ENCODE peak calls at places on chromosome 3, in ten cellular contexts. Z, W, F, C, A, I, U, H, E and S are unnamed samples. For H3K4me1, the result is how much of the 10 kb centered on the place peaks cover.

GRCh38 chr3:172094621-172095557 is 55.5 kb downstream of the FNDC3B start:
- DNase-seq in Z (peak), W (no peak), F (no peak), C (no peak), A (peak), I (no peak), U (no peak), H (no peak), E (no peak), S (peak)

GRCh38 chr3:27325419-27325818 is 43.8 kb downstream of the NEK10 start:
- DNase-seq in Z (no peak), W (no peak), F (no peak), C (no peak), A (no peak), I (no peak), U (no peak), H (no peak), E (no peak), S (no peak)

GRCh38 chr3:49461443-49462171 is 8.5 kb upstream of the DAG1 start:
- DNase-seq in Z (no peak), W (no peak), F (no peak), C (no peak), A (no peak), I (no peak), U (peak), H (peak), E (peak), S (no peak)

GRCh38 chr3:80113331-80113730 is 345.5 kb upstream of the ROBO1 start:
- DNase-seq in Z (no peak), W (no peak), F (no peak), C (no peak), A (no peak), I (no peak), U (peak), H (no peak), E (no peak), S (no peak)

GRCh38 chr3:27641888-27642601 is 80.1 kb downstream of the EOMES start:
- DNase-seq in Z (no peak), W (no peak), F (no peak), C (no peak), A (no peak), I (no peak), U (no peak), H (no peak), E (no peak), S (no peak)

GRCh38 chr3:140602781-140603180 is 75.1 kb upstream of the TRIM42 start:
- DNase-seq in Z (no peak), W (peak), F (no peak), C (no peak), A (no peak), I (no peak), U (peak), H (no peak), E (no peak), S (no peak)

GRCh38 chr3:186283651-186284445 is 78.2 kb downstream of the DGKG start:
- DNase-seq in Z (no peak), W (no peak), F (no peak), C (no peak), A (no peak), I (no peak), U (peak), H (no peak), E (no peak), S (no peak)

GRCh38 chr3:99891610-99892285 is 74.1 kb downstream of the CMSS1 start:
- DNase-seq in Z (no peak), W (no peak), F (no peak), C (no peak), A (no peak), I (no peak), U (no peak), H (no peak), E (no peak), S (no peak)

GRCh38 chr3:64120876-64121275 is 97.6 kb upstream of the PSMD6 start:
- DNase-seq in Z (no peak), W (no peak), F (no peak), C (no peak), A (no peak), I (no peak), U (no peak), H (no peak), E (no peak), S (no peak)

GRCh38 chr3:17740703-17741102 is 1.7 kb downstream of the TBC1D5 start:
- DNase-seq in Z (no peak), W (no peak), F (no peak), C (no peak), A (peak), I (no peak), U (peak), H (no peak), E (no peak), S (no peak)

GRCh38 chr3:112778298-112779008 is 68.2 kb downstream of the CD200R1L start:
- DNase-seq in Z (no peak), W (no peak), F (no peak), C (no peak), A (no peak), I (no peak), U (peak), H (no peak), E (no peak), S (no peak)

GRCh38 chr3:120894285-120894684 is 13.7 kb upstream of the STXBP5L start:
- DNase-seq in Z (no peak), W (peak), F (no peak), C (no peak), A (peak), I (no peak), U (peak), H (peak), E (no peak), S (no peak)

GRCh38 chr3:174198199-174198598 is 660.9 kb upstream of the NAALADL2 start:
- DNase-seq in Z (no peak), W (no peak), F (no peak), C (no peak), A (peak), I (no peak), U (peak), H (no peak), E (no peak), S (no peak)

GRCh38 chr3:52633786-52634185 is 51.9 kb downstream of the PBRM1 start:
- DNase-seq in Z (no peak), W (no peak), F (no peak), C (no peak), A (no peak), I (no peak), U (no peak), H (no peak), E (no peak), S (no peak)

GRCh38 chr3:38730281-38730680 is 80.8 kb upstream of the SCN5A start:
- DNase-seq in Z (no peak), W (no peak), F (no peak), C (no peak), A (peak), I (no peak), U (peak), H (no peak), E (no peak), S (no peak)

GRCh38 chr3:78161736-78162135 is 1121.8 kb downstream of the ROBO2 start:
- DNase-seq in Z (no peak), W (no peak), F (no peak), C (no peak), A (no peak), I (no peak), U (no peak), H (no peak), E (no peak), S (no peak)

GRCh38 chr3:145272684-145273083 is 888.3 kb downstream of the PLOD2 start:
- DNase-seq in Z (no peak), W (no peak), F (no peak), C (no peak), A (no peak), I (no peak), U (no peak), H (no peak), E (no peak), S (no peak)

GRCh38 chr3:112002458-112002971 is 3.8 kb downstream of the TAGLN3 start:
- DNase-seq in Z (no peak), W (no peak), F (no peak), C (no peak), A (peak), I (no peak), U (peak), H (no peak), E (no peak), S (no peak)

GRCh38 chr3:52053307-52054304 is 2.8 kb downstream of the DUSP7 start:
- DNase-seq in Z (no peak), W (no peak), F (peak), C (no peak), A (peak), I (no peak), U (peak), H (peak), E (peak), S (peak)

GRCh38 chr3:151890721-151891141 is 17.3 kb downstream of the SUCNR1 start:
- DNase-seq in Z (no peak), W (no peak), F (no peak), C (no peak), A (no peak), I (no peak), U (peak), H (no peak), E (no peak), S (peak)

GRCh38 chr3:16132190-16132589 is 42.3 kb upstream of the GALNT15 start:
- DNase-seq in Z (no peak), W (no peak), F (no peak), C (no peak), A (no peak), I (no peak), U (no peak), H (peak), E (no peak), S (no peak)

GRCh38 chr3:119497824-119498187 is 541 bp upstream of the TIMMDC1 start:
- DNase-seq in Z (peak), W (peak), F (no peak), C (no peak), A (peak), I (no peak), U (peak), H (peak), E (peak), S (peak)

GRCh38 chr3:41345788-41346187 is 146.5 kb downstream of the CTNNB1 start:
- DNase-seq in Z (no peak), W (no peak), F (no peak), C (no peak), A (no peak), I (no peak), U (no peak), H (no peak), E (no peak), S (no peak)

GRCh38 chr3:57597240-57597972 is at the start of gene ARF4:
- DNase-seq in Z (peak), W (peak), F (peak), C (peak), A (peak), I (peak), U (peak), H (peak), E (peak), S (peak)

GRCh38 chr3:57592306-57592705 is 4.8 kb downstream of the ARF4 start:
- DNase-seq in Z (no peak), W (no peak), F (no peak), C (no peak), A (no peak), I (no peak), U (no peak), H (no peak), E (no peak), S (no peak)

GRCh38 chr3:57596495-57597239 is 477 bp downstream of the ARF4 start:
- DNase-seq in Z (peak), W (peak), F (peak), C (peak), A (peak), I (peak), U (peak), H (peak), E (peak), S (peak)

GRCh38 chr3:57594576-57594975 is 2.6 kb downstream of the ARF4 start:
- DNase-seq in Z (no peak), W (no peak), F (no peak), C (no peak), A (no peak), I (no peak), U (no peak), H (no peak), E (no peak), S (no peak)

DNA sequence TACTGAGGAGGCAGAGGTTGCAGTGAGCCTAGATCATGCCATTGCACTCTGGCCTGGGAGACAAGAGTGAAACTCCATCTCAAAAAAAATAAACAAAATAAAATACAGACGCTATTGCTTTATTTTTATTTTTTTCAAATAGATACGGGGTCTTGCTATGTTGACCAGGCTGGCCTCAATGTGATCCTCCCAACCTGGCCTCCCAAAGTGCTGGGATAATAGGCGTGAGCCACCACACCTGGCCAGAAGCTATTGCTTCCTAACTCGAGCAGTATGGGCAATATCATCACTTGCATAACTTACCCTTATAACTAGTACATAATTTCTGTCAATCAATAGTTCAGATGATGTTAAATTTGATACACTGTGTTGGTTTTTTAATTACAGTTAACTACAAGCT is 3.0 kb downstream of the ARF4 start:
- DNase-seq in Z (no peak), W (no peak), F (no peak), C (no peak), A (no peak), I (no peak), U (no peak), H (no peak), E (no peak), S (no peak)
- H3K4me1 ChIP-seq in Z (under half), W (under half), F (under half), C (half or more), A (under half), I (under half), U (under half), H (under half), E (under half), S (under half)

DNA sequence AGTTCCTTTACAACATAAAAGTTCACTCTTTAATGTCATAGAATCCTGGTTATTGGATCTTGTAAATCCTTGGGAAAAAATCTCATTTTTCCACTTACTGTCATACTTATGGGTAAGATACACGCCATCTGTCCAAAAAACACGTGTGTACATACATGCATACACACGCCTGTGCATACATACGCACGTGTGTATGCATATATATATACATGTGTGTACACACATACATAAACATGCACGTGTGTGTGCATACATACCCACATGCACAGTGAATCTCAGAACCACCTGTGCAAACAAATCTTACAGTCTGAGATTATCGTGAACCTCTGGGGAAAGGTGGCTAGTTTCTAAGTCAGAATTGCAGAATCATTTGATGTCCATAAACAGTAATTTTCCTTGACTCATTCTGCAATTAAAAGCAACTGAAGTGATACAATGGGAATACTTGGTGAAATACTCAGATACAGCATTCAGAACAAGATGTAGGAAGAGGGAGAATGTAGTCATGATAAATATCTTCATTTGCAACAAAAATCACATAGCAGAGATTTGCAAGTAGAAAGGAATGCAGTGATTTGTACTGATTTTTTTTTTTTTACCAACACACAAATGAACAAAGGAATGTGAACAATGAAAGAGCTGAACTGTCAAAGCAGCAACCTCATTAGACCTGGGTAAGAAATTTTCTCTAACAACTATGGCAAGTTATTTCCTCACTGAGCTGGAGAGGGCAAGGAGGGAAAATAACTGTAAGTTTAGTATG is 160.6 kb upstream of the POU1F1 start:
- DNase-seq in Z (no peak), W (no peak), F (no peak), C (no peak), A (peak), I (no peak), U (peak), H (no peak), E (no peak), S (no peak)
- H3K4me3 ChIP-seq in Z (no peak), W (no peak), F (no peak), C (no peak), A (no peak), I (no peak), U (no peak), H (no peak), E (no peak), S (no peak)

DNA sequence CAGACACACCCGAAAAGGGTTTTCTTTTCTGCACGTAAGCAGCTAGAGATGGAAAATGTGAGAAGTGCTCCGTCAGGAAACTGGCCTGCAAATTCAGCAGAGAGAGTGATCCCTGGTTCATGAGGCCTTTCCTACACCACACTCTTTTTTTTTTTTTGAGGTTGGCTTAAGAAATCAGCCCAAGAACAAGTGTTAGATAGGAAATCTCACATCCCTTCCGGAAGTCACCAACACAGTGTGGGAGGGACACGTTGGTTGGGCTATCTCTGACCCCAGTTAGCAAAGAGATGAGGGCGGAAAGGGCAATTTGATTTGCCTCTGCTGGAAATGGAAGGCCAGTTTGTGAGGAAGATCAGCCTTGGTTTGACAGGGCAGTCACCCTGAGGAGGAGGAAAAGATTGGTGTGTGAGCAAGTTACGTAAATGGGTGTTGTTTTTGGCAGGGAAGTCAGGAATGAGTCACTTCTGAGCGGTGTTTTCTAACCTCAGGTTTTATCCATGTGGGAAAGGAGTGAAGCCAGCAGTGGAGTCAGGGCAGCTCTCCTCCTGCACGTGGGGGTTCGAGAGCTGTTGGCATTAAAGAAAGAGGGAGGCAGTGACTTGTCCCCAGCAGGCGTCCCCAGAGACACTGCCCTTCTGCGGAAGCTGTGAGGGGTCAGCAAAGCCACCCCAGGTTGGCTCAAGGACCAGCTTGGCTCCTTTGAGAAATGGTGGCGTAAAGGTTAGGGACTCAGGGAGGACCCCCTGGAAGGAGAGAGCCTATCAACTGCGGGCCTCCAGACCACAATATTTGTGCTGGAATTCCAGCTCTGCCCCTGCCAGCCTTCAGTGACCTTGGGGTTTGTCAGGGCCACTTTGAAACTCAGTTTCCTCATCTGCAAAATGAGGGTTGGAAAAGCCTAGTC is 237.6 kb upstream of the BHLHE40 start:
- DNase-seq in Z (peak), W (peak), F (peak), C (peak), A (peak), I (no peak), U (peak), H (no peak), E (no peak), S (no peak)
- H3K27ac ChIP-seq in Z (peak), W (peak), F (peak), C (peak), A (peak), I (no peak), U (peak), H (no peak), E (peak), S (no peak)

GRCh38 chr3:180280601-180281000 is 243.9 kb upstream of the PEX5L start:
- DNase-seq in Z (no peak), W (no peak), F (no peak), C (no peak), A (no peak), I (no peak), U (peak), H (no peak), E (no peak), S (no peak)

GRCh38 chr3:180274536-180274935 is 237.8 kb upstream of the PEX5L start:
- DNase-seq in Z (no peak), W (no peak), F (no peak), C (no peak), A (no peak), I (no peak), U (no peak), H (no peak), E (no peak), S (no peak)

GRCh38 chr3:180275176-180275575 is 238.4 kb upstream of the PEX5L start:
- DNase-seq in Z (no peak), W (no peak), F (no peak), C (no peak), A (no peak), I (no peak), U (peak), H (no peak), E (no peak), S (no peak)

GRCh38 chr3:180278583-180279188 is 241.9 kb upstream of the PEX5L start:
- DNase-seq in Z (no peak), W (no peak), F (no peak), C (no peak), A (no peak), I (no peak), U (no peak), H (no peak), E (no peak), S (no peak)

GRCh38 chr3:180277036-180277435 is 240.3 kb upstream of the PEX5L start:
- DNase-seq in Z (no peak), W (no peak), F (no peak), C (no peak), A (no peak), I (no peak), U (peak), H (no peak), E (no peak), S (no peak)
- H3K4me1 ChIP-seq in Z (under half), W (under half), F (under half), C (under half), A (under half), I (under half), U (half or more), H (under half), E (under half), S (under half)

GRCh38 chr3:128076465-128076782 is 24.2 kb downstream of the SEC61A1 start:
- DNase-seq in Z (no peak), W (no peak), F (no peak), C (no peak), A (peak), I (no peak), U (no peak), H (no peak), E (no peak), S (peak)
- H3K4me3 ChIP-seq in Z (peak), W (peak), F (peak), C (peak), A (no peak), I (peak), U (no peak), H (peak), E (peak), S (no peak)

GRCh38 chr3:123535580-123535979 is 49.3 kb downstream of the HACD2 start:
- DNase-seq in Z (no peak), W (no peak), F (no peak), C (no peak), A (no peak), I (no peak), U (peak), H (no peak), E (no peak), S (no peak)
- H3K27ac ChIP-seq in Z (no peak), W (no peak), F (no peak), C (no peak), A (no peak), I (no peak), U (no peak), H (no peak), E (no peak), S (no peak)